ENCODE peak calls at places on chromosomes 7 and 10, in five cellular contexts. O is mesendoderm, T is neural progenitor cell, C is endodermal cell, J is tibial artery. P is an unnamed sample.

GRCh38 chr7:118158766-118159165 is 25.2 kb upstream of the LSM8 start:
- DNase-seq in T (peak), C (no peak), O (peak), J (no peak), P (no peak)

GRCh38 chr7:16071246-16071857 is 350.0 kb downstream of the CRPPA start:
- DNase-seq in T (peak), C (peak), J (no peak), O (peak), P (no peak)

GRCh38 chr10:126391162-126391880 is 3.0 kb upstream of the ADAM12 start:
- DNase-seq in J (no peak), O (no peak), C (no peak), T (no peak), P (no peak)

GRCh38 chr10:110512461-110513187 is 14.9 kb downstream of the DUSP5 start:
- DNase-seq in O (no peak), T (no peak), C (no peak), J (no peak), P (no peak)

GRCh38 chr10:35843524-35844171 is 201.6 kb upstream of the FZD8 start:
- DNase-seq in T (peak), O (peak), C (peak), J (no peak), P (no peak)

GRCh38 chr7:102279537-102280400 is 6.9 kb upstream of the SH2B2 start:
- DNase-seq in T (peak), O (peak), J (no peak), C (peak), P (peak)

GRCh38 chr7:122260336-122260735 is 44.2 kb downstream of the FEZF1 start:
- DNase-seq in C (no peak), O (no peak), J (no peak), T (no peak), P (no peak)

GRCh38 chr7:116953727-116954442 is 584 bp downstream of the ST7 start:
- DNase-seq in T (peak), J (peak), O (peak), C (peak), P (peak)

GRCh38 chr10:20007426-20007825 is 191.2 kb downstream of the PLXDC2 start:
- DNase-seq in O (no peak), T (no peak), C (no peak), J (no peak), P (no peak)

GRCh38 chr7:139776486-139777303 is 1.1 kb downstream of the HIPK2 start:
- DNase-seq in C (peak), J (no peak), O (peak), T (peak), P (peak)

GRCh38 chr10:48759113-48759901 is 74.6 kb downstream of the WDFY4 start:
- DNase-seq in O (no peak), T (peak), J (no peak), C (no peak), P (no peak)

GRCh38 chr10:102268333-102268999 is 23.1 kb downstream of the GBF1 start:
- DNase-seq in C (no peak), T (no peak), O (peak), J (no peak), P (no peak)

GRCh38 chr10:122157451-122157850 is 113.6 kb upstream of the BTBD16 start:
- DNase-seq in C (no peak), T (no peak), O (no peak), J (no peak), P (no peak)

GRCh38 chr10:122152544-122152943 is 118.6 kb upstream of the BTBD16 start:
- DNase-seq in O (no peak), J (peak), T (no peak), C (no peak), P (peak)

GRCh38 chr10:122158362-122158761 is 112.7 kb upstream of the BTBD16 start:
- DNase-seq in C (no peak), T (no peak), J (no peak), O (no peak), P (no peak)

GRCh38 chr10:122154034-122154732 is 116.9 kb upstream of the BTBD16 start:
- DNase-seq in J (no peak), T (no peak), C (no peak), O (no peak), P (no peak)

DNA sequence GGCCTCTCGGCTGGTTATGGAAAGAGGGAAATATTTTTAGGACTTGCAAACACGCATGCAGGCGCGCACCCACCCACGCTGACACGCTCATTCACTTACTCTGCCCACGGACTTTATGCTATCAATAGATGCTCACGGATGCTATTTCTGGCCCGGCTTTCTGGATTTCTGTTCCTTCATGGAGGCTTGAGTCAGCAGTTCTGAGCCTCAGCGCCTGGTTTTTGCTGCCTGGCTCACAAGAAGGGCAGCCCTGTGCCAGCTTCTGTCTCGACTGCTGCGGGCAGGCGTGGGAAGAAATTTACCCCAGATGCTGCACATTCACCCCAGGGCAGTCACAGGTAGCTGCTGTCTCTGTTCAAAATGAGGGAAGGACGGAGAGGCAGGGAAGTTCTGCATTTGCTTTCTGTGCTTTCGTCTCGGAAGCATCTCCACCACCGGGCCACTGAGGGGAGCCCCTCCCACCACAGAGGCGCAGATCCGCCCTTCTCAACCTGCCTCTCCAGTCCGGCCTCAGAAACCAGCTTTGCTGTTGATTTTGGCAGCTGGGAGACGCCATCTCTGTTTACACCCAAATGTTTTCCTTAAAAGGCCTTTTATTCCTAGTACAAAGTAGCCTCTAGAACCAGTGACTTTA is 116.2 kb upstream of the BTBD16 start:
- DNase-seq in O (peak), C (peak), J (peak), T (peak), P (peak)
- H3K4me3 ChIP-seq in O (no peak), C (no peak), J (peak), T (no peak), P (no peak)

GRCh38 chr7:1124816-1125602 is 35.0 kb downstream of the ZFAND2A start:
- DNase-seq in J (no peak), T (no peak), O (no peak), C (peak), P (no peak)

GRCh38 chr7:1122832-1123501 is 35.1 kb downstream of the GPER1 start:
- DNase-seq in C (no peak), T (no peak), O (no peak), J (no peak), P (peak)

GRCh38 chr7:1124164-1124563 is 35.8 kb downstream of the ZFAND2A start:
- DNase-seq in J (no peak), C (peak), O (no peak), T (no peak), P (no peak)

GRCh38 chr7:1121886-1122831 is 34.2 kb downstream of the GPER1 start:
- DNase-seq in C (peak), O (no peak), J (no peak), T (no peak), P (peak)

GRCh38 chr7:1123721-1124120 is 35.8 kb downstream of the GPER1 start:
- DNase-seq in T (peak), J (peak), C (peak), O (peak), P (peak)
- H3K4me3 ChIP-seq in T (no peak), J (peak), C (no peak), O (no peak), P (no peak)

GRCh38 chr7:1513657-1514095 is 9.5 kb upstream of the INTS1 start:
- DNase-seq in C (no peak), J (peak), O (no peak), T (no peak), P (no peak)
- H3K4me3 ChIP-seq in C (no peak), J (peak), O (no peak), T (no peak), P (no peak)

GRCh38 chr10:26626066-26626465 is 71.4 kb upstream of the PDSS1 start:
- DNase-seq in O (no peak), J (no peak), T (no peak), C (no peak), P (no peak)

GRCh38 chr10:26621889-26622681 is 75.4 kb upstream of the PDSS1 start:
- DNase-seq in C (peak), O (peak), J (peak), T (peak), P (peak)

GRCh38 chr10:26621243-26621888 is 76.1 kb upstream of the PDSS1 start:
- DNase-seq in C (no peak), T (no peak), J (no peak), O (no peak), P (no peak)

GRCh38 chr10:26624017-26624416 is 73.5 kb upstream of the PDSS1 start:
- DNase-seq in T (no peak), C (no peak), J (no peak), O (no peak), P (no peak)

DNA sequence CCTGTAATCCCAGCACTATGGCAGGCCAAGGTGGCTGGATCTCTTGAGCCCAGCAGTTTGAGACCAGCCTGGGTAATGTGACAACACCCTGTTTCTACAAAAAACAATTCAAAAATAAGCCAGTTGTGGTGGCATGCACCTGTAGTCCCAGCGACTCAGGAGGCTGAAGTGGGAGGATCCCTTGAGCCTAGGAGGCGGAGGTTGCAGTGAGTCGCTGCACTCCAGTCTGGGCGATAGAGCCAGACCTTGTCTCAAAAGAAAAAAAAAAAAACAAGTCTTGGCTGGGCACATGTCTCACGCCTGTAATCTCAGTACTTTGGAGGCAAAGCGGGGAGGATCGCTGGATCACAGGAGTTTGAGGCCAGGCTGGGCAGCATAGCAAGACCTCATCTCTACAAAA is 74.6 kb upstream of the PDSS1 start:
- DNase-seq in T (no peak), J (no peak), C (no peak), O (peak), P (no peak)
- H3K4me3 ChIP-seq in T (peak), J (no peak), C (peak), O (no peak), P (no peak)

DNA sequence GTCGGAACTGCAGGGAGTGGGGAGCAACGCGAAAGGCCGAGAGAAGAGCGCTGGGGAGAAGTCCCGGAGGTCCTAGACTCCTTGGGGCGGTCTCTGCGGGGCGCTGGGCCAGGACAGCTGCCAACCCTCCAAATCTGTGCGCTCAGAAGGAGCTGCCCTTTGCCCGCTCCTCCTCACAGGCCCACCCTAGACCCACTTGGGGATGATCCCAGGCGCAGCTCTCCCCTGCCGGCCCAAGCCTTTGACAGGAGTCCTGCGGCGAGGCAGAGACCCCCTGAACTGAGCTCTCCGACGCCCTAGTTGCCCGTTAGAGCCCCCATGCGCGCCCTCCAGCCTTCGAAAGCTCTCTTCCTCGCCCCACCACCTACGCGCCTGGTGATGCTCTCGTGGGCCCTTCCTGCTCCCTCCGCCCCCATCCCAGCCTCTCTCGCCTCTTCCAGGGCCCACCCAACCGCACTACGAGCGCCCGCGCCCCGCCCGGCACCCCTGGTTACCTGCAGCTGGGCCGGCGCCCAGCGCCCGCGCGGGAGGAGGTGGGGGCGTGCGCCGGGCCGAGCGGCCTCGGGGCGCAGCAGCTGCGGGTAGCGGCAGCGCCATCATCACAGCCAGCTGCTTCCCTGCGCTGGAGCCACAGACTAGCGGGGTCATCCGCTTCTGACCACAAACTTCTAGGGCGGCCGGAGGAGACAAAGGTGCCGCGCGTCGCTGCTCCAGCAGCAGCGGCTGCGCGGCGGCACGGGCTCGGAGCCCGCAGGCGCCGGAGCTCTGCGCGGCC is 353.4 kb downstream of the DNAJB6 start:
- DNase-seq in O (no peak), J (no peak), C (peak), T (peak), P (no peak)
- H3K4me3 ChIP-seq in O (peak), J (peak), C (no peak), T (peak), P (peak)

DNA sequence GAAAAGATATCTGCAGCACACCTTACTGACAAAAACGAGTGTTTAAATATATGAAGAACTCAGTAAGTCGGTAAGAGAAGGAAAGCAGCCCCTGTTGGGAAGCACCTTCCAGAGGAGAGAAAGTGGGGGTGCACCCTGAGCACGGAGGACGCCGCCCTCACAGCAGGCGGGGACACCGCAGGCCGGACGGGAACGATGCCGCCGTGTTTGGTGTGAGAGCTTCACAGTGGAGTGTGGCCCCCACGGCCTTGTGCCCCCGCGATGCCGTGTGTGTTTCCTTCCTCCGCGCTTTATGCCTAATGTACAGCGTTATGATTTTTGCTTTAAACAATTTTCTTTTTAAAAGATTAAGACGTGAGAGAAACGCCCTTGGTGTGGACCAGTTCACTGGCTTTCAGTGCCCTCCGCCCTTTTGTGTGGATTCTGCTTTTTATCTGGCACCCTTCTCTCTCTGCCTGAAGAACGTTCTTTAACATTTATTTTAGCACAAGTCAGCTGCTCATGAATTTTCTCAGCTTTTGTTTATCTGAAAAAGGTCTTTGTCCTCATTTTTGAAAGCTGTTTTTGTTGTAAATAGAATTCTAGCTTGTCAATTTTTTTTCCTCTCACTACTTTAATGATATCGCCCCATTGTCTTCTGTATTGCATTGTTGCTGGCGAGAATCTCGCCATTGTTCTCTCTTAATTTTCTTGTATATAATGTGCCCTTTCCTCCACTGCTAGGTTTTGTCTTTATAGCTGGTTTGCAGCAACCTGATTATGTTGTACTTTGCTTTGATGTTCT is 110.7 kb downstream of the INPP5A start:
- DNase-seq in J (no peak), C (no peak), O (no peak), T (no peak), P (no peak)
- H3K4me3 ChIP-seq in J (no peak), C (no peak), O (no peak), T (no peak), P (no peak)

P was measured in H7.